ENCODE peak calls at places on chromosomes 4 and X, in eight cellular contexts. One of them, this sample, is unnamed. For H3K36me3, the result is how much of the 10 kb centered on the place peaks cover.

GRCh38 chr4:77599378-77599777 is 6.2 kb upstream of the CXCL13 start:
- DNase-seq in left lung: no peak
- DNase-seq in spleen: no peak
- DNase-seq in SK-N-SH: peak
- DNase-seq in H7: peak
- DNase-seq in psoas muscle: no peak
- DNase-seq in mesendoderm: peak
- DNase-seq in testis: peak
- DNase-seq in this sample: no peak

GRCh38 chrX:68672581-68673318 is 25.3 kb downstream of the STARD8 start:
- DNase-seq in mesendoderm: peak
- DNase-seq in left lung: no peak
- DNase-seq in psoas muscle: peak
- DNase-seq in testis: no peak
- DNase-seq in H7: no peak
- DNase-seq in SK-N-SH: no peak
- DNase-seq in spleen: no peak
- DNase-seq in this sample: no peak

GRCh38 chr4:115113382-115114106 is at the start of gene NDST4:
- DNase-seq in spleen: no peak
- DNase-seq in psoas muscle: no peak
- DNase-seq in mesendoderm: no peak
- DNase-seq in SK-N-SH: no peak
- DNase-seq in left lung: no peak
- DNase-seq in testis: peak
- DNase-seq in H7: no peak
- DNase-seq in this sample: no peak

GRCh38 chr4:164058775-164059174 is 564.3 kb downstream of the TMA16 start:
- DNase-seq in mesendoderm: no peak
- DNase-seq in left lung: no peak
- DNase-seq in testis: no peak
- DNase-seq in spleen: no peak
- DNase-seq in H7: no peak
- DNase-seq in psoas muscle: no peak
- DNase-seq in SK-N-SH: no peak
- DNase-seq in this sample: no peak

GRCh38 chr4:175635513-175635912 is 176.6 kb downstream of the GPM6A start:
- DNase-seq in testis: no peak
- DNase-seq in spleen: no peak
- DNase-seq in H7: no peak
- DNase-seq in mesendoderm: no peak
- DNase-seq in SK-N-SH: no peak
- DNase-seq in left lung: no peak
- DNase-seq in psoas muscle: no peak
- DNase-seq in this sample: no peak

GRCh38 chr4:17335371-17335770 is 176.5 kb downstream of the QDPR start:
- DNase-seq in testis: no peak
- DNase-seq in SK-N-SH: no peak
- DNase-seq in psoas muscle: no peak
- DNase-seq in mesendoderm: no peak
- DNase-seq in spleen: no peak
- DNase-seq in left lung: no peak
- DNase-seq in H7: no peak
- DNase-seq in this sample: no peak

GRCh38 chrX:118723376-118723775 is 4.0 kb upstream of the IL13RA1 start:
- DNase-seq in mesendoderm: no peak
- DNase-seq in left lung: no peak
- DNase-seq in H7: no peak
- DNase-seq in psoas muscle: no peak
- DNase-seq in SK-N-SH: no peak
- DNase-seq in spleen: no peak
- DNase-seq in testis: no peak
- DNase-seq in this sample: no peak

GRCh38 chrX:7950865-7951264 is 23.7 kb upstream of the PNPLA4 start:
- DNase-seq in psoas muscle: no peak
- DNase-seq in SK-N-SH: no peak
- DNase-seq in spleen: no peak
- DNase-seq in left lung: no peak
- DNase-seq in mesendoderm: no peak
- DNase-seq in testis: no peak
- DNase-seq in H7: no peak
- DNase-seq in this sample: no peak

GRCh38 chrX:39969099-39969825 is 128.5 kb downstream of the BCOR start:
- DNase-seq in spleen: no peak
- DNase-seq in testis: no peak
- DNase-seq in SK-N-SH: no peak
- DNase-seq in left lung: no peak
- DNase-seq in psoas muscle: no peak
- DNase-seq in mesendoderm: peak
- DNase-seq in H7: peak
- DNase-seq in this sample: no peak

GRCh38 chr4:55397521-55398321 is 2.0 kb downstream of the TMEM165 start:
- DNase-seq in spleen: no peak
- DNase-seq in mesendoderm: peak
- DNase-seq in left lung: no peak
- DNase-seq in H7: no peak
- DNase-seq in psoas muscle: no peak
- DNase-seq in SK-N-SH: no peak
- DNase-seq in testis: no peak
- DNase-seq in this sample: no peak

GRCh38 chrX:41209853-41210252 is 124.1 kb upstream of the DDX3X start:
- DNase-seq in SK-N-SH: no peak
- DNase-seq in mesendoderm: no peak
- DNase-seq in psoas muscle: no peak
- DNase-seq in left lung: no peak
- DNase-seq in spleen: no peak
- DNase-seq in H7: no peak
- DNase-seq in testis: no peak
- DNase-seq in this sample: no peak

GRCh38 chrX:71183341-71183740 is 38.7 kb downstream of the NLGN3 start:
- DNase-seq in left lung: no peak
- DNase-seq in H7: no peak
- DNase-seq in testis: no peak
- DNase-seq in psoas muscle: no peak
- DNase-seq in spleen: no peak
- DNase-seq in SK-N-SH: no peak
- DNase-seq in mesendoderm: no peak
- DNase-seq in this sample: no peak

GRCh38 chrX:105618393-105619101 is 203.8 kb upstream of the NRK start:
- DNase-seq in H7: no peak
- DNase-seq in SK-N-SH: no peak
- DNase-seq in testis: no peak
- DNase-seq in spleen: no peak
- DNase-seq in mesendoderm: no peak
- DNase-seq in left lung: no peak
- DNase-seq in psoas muscle: no peak
- DNase-seq in this sample: no peak

GRCh38 chrX:40174594-40175415 is 77.0 kb upstream of the BCOR start:
- DNase-seq in H7: peak
- DNase-seq in mesendoderm: peak
- DNase-seq in psoas muscle: peak
- DNase-seq in testis: peak
- DNase-seq in SK-N-SH: peak
- DNase-seq in spleen: peak
- DNase-seq in left lung: peak
- DNase-seq in this sample: peak

GRCh38 chrX:154396948-154397887 is 959 bp upstream of the RPL10 start:
- DNase-seq in H7: peak
- DNase-seq in testis: peak
- DNase-seq in mesendoderm: peak
- DNase-seq in left lung: peak
- DNase-seq in spleen: peak
- DNase-seq in psoas muscle: peak
- DNase-seq in SK-N-SH: peak
- DNase-seq in this sample: peak

GRCh38 chrX:123237271-123237670 is 53.2 kb downstream of the GRIA3 start:
- DNase-seq in SK-N-SH: no peak
- DNase-seq in H7: no peak
- DNase-seq in mesendoderm: no peak
- DNase-seq in testis: no peak
- DNase-seq in left lung: no peak
- DNase-seq in spleen: no peak
- DNase-seq in psoas muscle: no peak
- DNase-seq in this sample: no peak

GRCh38 chr4:113539408-113539807 is 222.1 kb downstream of the CAMK2D start:
- DNase-seq in spleen: no peak
- DNase-seq in mesendoderm: no peak
- DNase-seq in testis: no peak
- DNase-seq in SK-N-SH: no peak
- DNase-seq in left lung: no peak
- DNase-seq in H7: no peak
- DNase-seq in psoas muscle: no peak
- DNase-seq in this sample: no peak

GRCh38 chr4:26192921-26193894 is 127.6 kb upstream of the RBPJ start:
- DNase-seq in psoas muscle: no peak
- DNase-seq in H7: no peak
- DNase-seq in mesendoderm: no peak
- DNase-seq in spleen: no peak
- DNase-seq in left lung: no peak
- DNase-seq in testis: no peak
- DNase-seq in SK-N-SH: no peak
- DNase-seq in this sample: no peak

GRCh38 chr4:13588954-13589353 is 38.6 kb downstream of the BOD1L1 start:
- DNase-seq in psoas muscle: no peak
- DNase-seq in left lung: no peak
- DNase-seq in H7: no peak
- DNase-seq in testis: no peak
- DNase-seq in spleen: no peak
- DNase-seq in mesendoderm: no peak
- DNase-seq in SK-N-SH: no peak
- DNase-seq in this sample: no peak

GRCh38 chr4:125303058-125303457 is 11.7 kb upstream of the FAT4 start:
- DNase-seq in H7: no peak
- DNase-seq in mesendoderm: no peak
- DNase-seq in spleen: no peak
- DNase-seq in testis: no peak
- DNase-seq in SK-N-SH: no peak
- DNase-seq in psoas muscle: no peak
- DNase-seq in left lung: no peak
- DNase-seq in this sample: no peak

GRCh38 chr4:54568184-54568583 is 89.6 kb upstream of the KIT start:
- DNase-seq in spleen: no peak
- DNase-seq in testis: no peak
- DNase-seq in mesendoderm: no peak
- DNase-seq in H7: no peak
- DNase-seq in left lung: no peak
- DNase-seq in psoas muscle: no peak
- DNase-seq in SK-N-SH: no peak
- DNase-seq in this sample: no peak

GRCh38 chr4:54217642-54218486 is 11.2 kb upstream of the PDGFRA start:
- DNase-seq in left lung: no peak
- DNase-seq in psoas muscle: peak
- DNase-seq in testis: peak
- DNase-seq in spleen: peak
- DNase-seq in mesendoderm: peak
- DNase-seq in H7: peak
- DNase-seq in SK-N-SH: peak
- DNase-seq in this sample: peak

GRCh38 chr4:186642998-186643397 is 80.7 kb downstream of the FAT1 start:
- DNase-seq in testis: no peak
- DNase-seq in psoas muscle: no peak
- DNase-seq in H7: no peak
- DNase-seq in SK-N-SH: no peak
- DNase-seq in spleen: no peak
- DNase-seq in left lung: no peak
- DNase-seq in mesendoderm: no peak
- DNase-seq in this sample: no peak
- H3K36me3 ChIP-seq in testis: under half
- H3K36me3 ChIP-seq in psoas muscle: under half
- H3K36me3 ChIP-seq in H7: under half
- H3K36me3 ChIP-seq in SK-N-SH: under half
- H3K36me3 ChIP-seq in spleen: under half
- H3K36me3 ChIP-seq in left lung: under half
- H3K36me3 ChIP-seq in mesendoderm: under half
- H3K36me3 ChIP-seq in this sample: under half

DNA sequence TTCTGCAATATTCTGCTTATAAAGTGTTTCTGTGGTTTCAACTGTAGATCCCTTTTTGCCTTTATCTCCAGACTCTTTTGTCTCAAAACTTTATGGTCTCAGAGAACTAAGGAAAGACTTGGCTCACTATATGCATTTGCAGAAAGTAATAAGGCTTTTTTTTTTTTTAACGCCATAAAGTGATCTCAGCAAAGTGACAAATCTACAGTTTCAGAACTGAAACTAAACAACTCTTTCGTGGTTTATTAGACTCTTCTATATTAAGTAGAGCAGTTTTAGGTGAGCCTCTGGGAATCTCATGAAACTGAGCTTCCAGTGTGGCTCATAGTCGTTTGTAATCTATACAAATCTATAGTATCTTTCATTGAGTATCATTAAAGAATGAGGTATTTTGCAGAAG is 15.3 kb downstream of the ATP7A start:
- DNase-seq in mesendoderm: no peak
- DNase-seq in testis: no peak
- DNase-seq in SK-N-SH: no peak
- DNase-seq in psoas muscle: no peak
- DNase-seq in left lung: no peak
- DNase-seq in spleen: no peak
- DNase-seq in H7: no peak
- DNase-seq in this sample: no peak
- H3K4me3 ChIP-seq in mesendoderm: no peak
- H3K4me3 ChIP-seq in testis: no peak
- H3K4me3 ChIP-seq in SK-N-SH: no peak
- H3K4me3 ChIP-seq in psoas muscle: no peak
- H3K4me3 ChIP-seq in left lung: no peak
- H3K4me3 ChIP-seq in spleen: no peak
- H3K4me3 ChIP-seq in H7: no peak
- H3K4me3 ChIP-seq in this sample: no peak

DNA sequence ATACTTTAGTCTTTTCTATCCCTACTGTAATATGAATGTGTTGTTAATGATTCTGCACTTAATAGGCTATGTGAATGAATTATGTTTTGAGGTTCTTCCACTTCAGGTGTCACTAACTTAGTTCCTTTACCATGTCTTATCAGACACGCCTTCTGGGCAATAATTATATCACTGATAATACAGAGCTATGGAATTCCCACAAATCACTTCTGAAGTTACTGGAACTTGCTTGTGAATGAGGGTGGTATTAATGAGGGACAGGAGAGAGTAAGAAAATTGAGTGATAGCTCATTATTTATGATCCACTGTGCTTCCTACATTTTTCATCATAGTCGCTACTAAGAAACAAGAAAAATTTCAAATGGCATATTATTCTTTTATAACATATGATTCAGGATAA is 130.0 kb downstream of the PDLIM5 start:
- DNase-seq in H7: no peak
- DNase-seq in psoas muscle: no peak
- DNase-seq in testis: no peak
- DNase-seq in mesendoderm: no peak
- DNase-seq in SK-N-SH: no peak
- DNase-seq in spleen: no peak
- DNase-seq in left lung: no peak
- DNase-seq in this sample: no peak
- H3K36me3 ChIP-seq in H7: under half
- H3K36me3 ChIP-seq in psoas muscle: under half
- H3K36me3 ChIP-seq in testis: under half
- H3K36me3 ChIP-seq in mesendoderm: under half
- H3K36me3 ChIP-seq in SK-N-SH: under half
- H3K36me3 ChIP-seq in spleen: under half
- H3K36me3 ChIP-seq in left lung: under half
- H3K36me3 ChIP-seq in this sample: under half

DNA sequence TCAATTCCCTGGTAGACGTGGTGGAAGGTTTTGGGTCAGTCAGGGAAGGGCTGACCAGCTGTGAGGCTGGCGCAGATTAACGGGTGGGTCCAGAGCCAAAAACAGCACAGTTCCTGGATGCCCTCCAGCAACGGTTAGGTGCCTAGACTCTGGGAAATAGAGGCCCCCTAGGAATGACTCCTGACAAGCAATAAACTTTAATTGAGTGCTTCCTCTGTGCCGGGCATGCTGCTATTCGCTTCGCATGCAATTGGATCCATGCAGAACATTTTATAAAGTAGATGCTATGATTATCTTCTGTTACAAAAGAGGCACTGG is 36.0 kb downstream of the ETDC start:
- DNase-seq in spleen: no peak
- DNase-seq in psoas muscle: peak
- DNase-seq in testis: peak
- DNase-seq in SK-N-SH: peak
- DNase-seq in mesendoderm: no peak
- DNase-seq in H7: no peak
- DNase-seq in left lung: no peak
- DNase-seq in this sample: peak
- H3K4me3 ChIP-seq in spleen: peak
- H3K4me3 ChIP-seq in psoas muscle: peak
- H3K4me3 ChIP-seq in testis: peak
- H3K4me3 ChIP-seq in SK-N-SH: peak
- H3K4me3 ChIP-seq in mesendoderm: peak
- H3K4me3 ChIP-seq in H7: peak
- H3K4me3 ChIP-seq in left lung: peak
- H3K4me3 ChIP-seq in this sample: peak

This sample was measured in aorta.